ENCODE peak calls at places on chromosomes 11 and 22, in nine cellular contexts. D, P, W, T, S, A, K, U and H are unnamed samples. For H3K36me3, the result is how much of the 10 kb centered on the place peaks cover.

GRCh38 chr11:76048763-76049162 is 157.5 kb downstream of the WNT11 start:
- DNase-seq in U (no peak), P (no peak), T (no peak), S (no peak), K (no peak), A (no peak), W (no peak), D (no peak), H (no peak)

GRCh38 chr11:32259641-32260081 is 168.8 kb downstream of the RCN1 start:
- DNase-seq in D (no peak), A (no peak), S (no peak), W (peak), P (no peak), T (peak), U (peak), K (no peak), H (no peak)

GRCh38 chr11:23974046-23974445 is 522.8 kb upstream of the LUZP2 start:
- DNase-seq in U (no peak), P (no peak), W (no peak), K (no peak), T (no peak), D (no peak), S (no peak), A (no peak), H (no peak)

GRCh38 chr11:95076416-95076815 is 9.7 kb downstream of the SRSF8 start:
- DNase-seq in K (peak), W (peak), T (no peak), S (no peak), P (no peak), A (no peak), U (peak), D (no peak), H (no peak)

GRCh38 chr22:32237905-32238304 is 17.2 kb downstream of the SLC5A4 start:
- DNase-seq in S (no peak), P (no peak), T (no peak), U (no peak), A (no peak), K (no peak), D (no peak), W (no peak), H (no peak)

GRCh38 chr11:63680842-63681207 is 475 bp upstream of the RTN3 start:
- DNase-seq in D (no peak), A (no peak), K (peak), T (no peak), U (no peak), P (no peak), W (no peak), S (no peak), H (peak)

GRCh38 chr11:19275496-19275895 is 34.8 kb upstream of the E2F8 start:
- DNase-seq in K (no peak), T (no peak), S (no peak), D (no peak), P (no peak), W (peak), A (no peak), U (no peak), H (no peak)

GRCh38 chr11:133506551-133507094 is 25.7 kb downstream of the OPCML start:
- DNase-seq in K (no peak), P (no peak), W (no peak), T (no peak), A (no peak), D (no peak), U (no peak), S (no peak), H (no peak)

GRCh38 chr11:13434247-13435205 is 28.5 kb downstream of the BTBD10 start:
- DNase-seq in D (no peak), W (no peak), S (no peak), P (no peak), U (no peak), T (no peak), K (no peak), A (no peak), H (peak)

GRCh38 chr11:33649944-33650343 is 50.7 kb downstream of the C11orf91 start:
- DNase-seq in U (no peak), T (no peak), P (no peak), D (no peak), W (no peak), A (no peak), S (no peak), K (no peak), H (no peak)

GRCh38 chr11:61484541-61484940 is 24.0 kb upstream of the LRRC10B start:
- DNase-seq in T (no peak), K (no peak), S (peak), D (no peak), U (no peak), W (no peak), P (no peak), A (no peak), H (peak)

GRCh38 chr11:134226806-134227325 is 2.4 kb downstream of the VPS26B start:
- DNase-seq in P (no peak), T (no peak), S (no peak), U (no peak), A (no peak), W (no peak), K (no peak), D (no peak), H (no peak)

GRCh38 chr11:84819561-84819960 is 807.6 kb downstream of the DLG2 start:
- DNase-seq in D (no peak), W (no peak), U (no peak), T (no peak), P (no peak), S (no peak), K (no peak), A (no peak), H (no peak)

GRCh38 chr11:125591659-125592304 is 870 bp upstream of the STT3A start:
- DNase-seq in D (peak), K (peak), T (peak), A (peak), U (peak), P (peak), W (peak), S (peak), H (peak)

GRCh38 chr11:69880803-69881445 is 61.7 kb upstream of the FGF3 start:
- DNase-seq in K (no peak), P (no peak), A (peak), U (no peak), W (no peak), S (peak), D (no peak), T (no peak), H (no peak)

GRCh38 chr11:8282621-8283509 is 19.2 kb upstream of the LMO1 start:
- DNase-seq in U (no peak), S (peak), P (peak), D (no peak), K (no peak), A (peak), W (no peak), T (no peak), H (peak)

GRCh38 chr11:2447951-2448650 is 3.3 kb downstream of the KCNQ1 start:
- DNase-seq in W (no peak), U (no peak), D (no peak), K (no peak), T (no peak), A (peak), S (no peak), P (no peak), H (no peak)

GRCh38 chr11:2448661-2449547 is 4.1 kb downstream of the KCNQ1 start:
- DNase-seq in P (no peak), T (no peak), K (no peak), U (no peak), A (peak), D (no peak), S (no peak), W (no peak), H (no peak)

GRCh38 chr11:2445948-2446551 is 1.2 kb downstream of the KCNQ1 start:
- DNase-seq in T (peak), K (no peak), D (no peak), U (no peak), P (no peak), S (peak), A (peak), W (no peak), H (peak)

GRCh38 chr11:2446590-2447252 is 1.9 kb downstream of the KCNQ1 start:
- DNase-seq in W (no peak), P (no peak), D (no peak), K (no peak), T (no peak), S (no peak), A (peak), U (no peak), H (no peak)

DNA sequence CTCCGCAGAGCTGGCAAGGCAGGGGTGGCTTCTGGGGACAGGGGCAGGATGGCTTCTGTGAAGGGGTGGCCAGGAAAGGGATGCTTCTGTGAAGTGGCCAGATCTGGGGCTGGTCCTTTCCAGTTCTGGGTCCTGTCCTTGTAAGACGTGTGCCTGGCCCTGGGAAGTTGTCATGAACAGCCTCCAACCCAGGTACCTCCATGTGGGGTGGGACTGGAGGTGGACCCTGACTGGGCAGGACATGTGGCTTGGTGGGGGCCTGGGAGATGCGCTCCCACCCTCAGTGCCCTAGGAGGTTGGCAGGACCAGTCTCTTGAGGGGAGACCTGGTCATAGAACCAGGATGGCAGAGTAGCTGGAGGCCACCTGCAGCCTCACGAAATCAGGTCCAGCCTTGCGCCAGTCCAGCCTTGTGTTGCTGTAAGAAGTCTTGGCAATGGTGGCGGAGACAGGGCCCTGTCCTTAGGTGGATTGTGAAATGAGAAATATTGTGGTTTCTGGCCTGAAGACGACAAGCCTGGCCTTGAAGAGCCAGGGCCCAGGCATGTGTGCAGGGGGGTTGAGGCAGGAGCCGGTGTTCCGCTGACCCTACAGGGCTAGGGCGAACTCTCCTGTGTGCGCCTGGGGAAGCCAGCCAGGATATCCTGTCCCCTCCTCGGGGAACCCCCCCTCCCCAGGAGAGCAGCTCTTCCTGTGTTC is 2.6 kb downstream of the KCNQ1 start:
- DNase-seq in K (no peak), U (no peak), P (no peak), W (no peak), A (peak), S (no peak), D (no peak), T (no peak), H (no peak)
- H3K4me3 ChIP-seq in K (no peak), U (no peak), P (no peak), W (no peak), A (no peak), S (peak), D (peak), T (no peak), H (no peak)

GRCh38 chr22:25186140-25186539 is 13.5 kb upstream of the CRYBB3 start:
- DNase-seq in T (no peak), P (no peak), W (no peak), A (no peak), S (no peak), K (no peak), D (no peak), U (no peak), H (no peak)

GRCh38 chr22:25187469-25187868 is 12.2 kb upstream of the CRYBB3 start:
- DNase-seq in A (no peak), K (no peak), T (no peak), U (no peak), W (no peak), P (no peak), S (no peak), D (no peak), H (no peak)

GRCh38 chr22:25182131-25183110 is 17.2 kb upstream of the CRYBB3 start:
- DNase-seq in T (no peak), W (no peak), K (no peak), P (no peak), S (no peak), U (no peak), D (no peak), A (no peak), H (no peak)

GRCh38 chr22:25183959-25184619 is 15.6 kb upstream of the CRYBB3 start:
- DNase-seq in K (no peak), S (no peak), T (no peak), U (no peak), P (no peak), A (no peak), W (no peak), D (no peak), H (no peak)
- H3K36me3 ChIP-seq in K (under half), S (under half), T (under half), U (under half), P (under half), A (under half), W (under half), D (under half), H (under half)

GRCh38 chr22:45785458-45785857 is 113.8 kb downstream of the ATXN10 start:
- DNase-seq in T (no peak), D (no peak), P (peak), A (no peak), S (no peak), U (no peak), W (peak), K (no peak), H (no peak)
- H3K4me3 ChIP-seq in T (no peak), D (no peak), P (no peak), A (no peak), S (no peak), U (no peak), W (peak), K (no peak), H (no peak)

DNA sequence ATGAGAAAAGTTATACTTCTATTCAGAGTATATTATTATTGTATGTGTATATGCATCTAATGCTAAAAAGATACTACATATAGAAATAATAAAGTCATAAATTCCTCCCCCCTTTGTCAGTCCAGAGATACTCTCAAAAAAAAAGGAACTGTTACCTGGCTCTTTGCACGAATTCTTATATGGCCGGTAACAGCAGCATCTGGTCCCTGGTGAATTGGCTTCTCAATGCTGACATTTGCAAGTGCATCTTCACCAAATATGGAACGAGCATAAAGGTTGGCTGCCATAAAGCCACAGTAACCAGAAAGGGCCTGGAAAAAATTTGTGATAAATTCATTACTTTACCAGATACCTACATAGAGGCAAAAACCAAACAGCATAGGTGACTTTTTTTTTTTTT is 41.2 kb downstream of the COPB1 start:
- DNase-seq in P (no peak), U (no peak), K (no peak), S (no peak), D (no peak), W (no peak), A (no peak), T (no peak), H (no peak)
- H3K36me3 ChIP-seq in P (half or more), U (under half), K (under half), S (under half), D (under half), W (under half), A (under half), T (half or more), H (under half)

GRCh38 chr22:37018086-37018814 is 997 bp downstream of the TST start:
- DNase-seq in T (no peak), P (no peak), U (no peak), D (no peak), S (peak), W (no peak), A (peak), K (no peak), H (no peak)

GRCh38 chr22:37015587-37015878 is 3.7 kb downstream of the TST start:
- DNase-seq in D (no peak), T (peak), W (no peak), U (no peak), K (no peak), S (no peak), P (no peak), A (no peak), H (no peak)

GRCh38 chr22:37018815-37019308 is 385 bp downstream of the TST start:
- DNase-seq in P (peak), S (peak), D (no peak), T (peak), U (peak), W (peak), K (peak), A (peak), H (peak)

GRCh38 chr22:37016134-37016910 is 2.9 kb downstream of the TST start:
- DNase-seq in W (no peak), P (no peak), S (no peak), T (peak), D (no peak), A (no peak), K (no peak), U (no peak), H (no peak)

DNA sequence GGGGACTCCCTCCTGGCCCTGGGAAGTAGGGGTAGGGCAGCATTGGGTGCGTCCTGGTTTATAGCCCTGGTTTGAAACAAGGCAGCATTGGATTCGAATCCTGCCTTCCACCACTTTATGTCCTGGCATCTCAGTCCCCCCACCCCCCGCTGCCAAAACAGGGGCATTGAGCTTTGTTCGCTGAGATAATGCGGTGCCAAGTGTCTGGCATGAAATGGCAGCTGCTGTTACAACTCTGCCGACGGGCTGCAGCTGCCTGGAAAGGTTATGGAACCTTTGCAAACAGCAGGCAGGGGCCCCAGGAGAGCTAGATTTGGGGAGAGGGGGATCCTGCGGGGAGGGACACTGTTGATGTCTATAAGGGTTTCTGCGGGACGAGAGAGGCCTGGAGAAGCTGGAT is 1.9 kb downstream of the TST start:
- DNase-seq in K (no peak), P (no peak), W (no peak), U (no peak), A (no peak), D (no peak), S (no peak), T (no peak), H (no peak)
- H3K4me3 ChIP-seq in K (no peak), P (no peak), W (no peak), U (no peak), A (no peak), D (no peak), S (peak), T (peak), H (no peak)

DNA sequence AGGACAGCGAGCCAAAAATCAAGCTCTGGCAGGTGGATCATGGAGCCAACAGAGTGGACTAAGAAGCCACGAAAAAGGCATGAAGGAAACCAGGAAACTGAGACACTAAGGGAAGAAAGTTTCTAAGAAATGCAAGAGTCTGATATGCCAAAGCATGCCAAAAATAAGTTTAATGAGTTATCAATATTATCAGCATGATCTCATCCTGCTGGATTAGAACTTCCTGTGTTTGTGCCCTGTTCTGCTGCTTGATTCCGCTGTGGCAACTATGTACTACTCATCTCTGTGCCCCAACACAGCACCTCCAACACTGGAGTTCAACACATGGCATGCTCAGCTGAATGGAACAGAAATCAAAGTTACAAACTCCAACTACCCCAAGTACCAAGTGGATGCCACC is 10.8 kb downstream of the SNX19 start:
- DNase-seq in T (no peak), D (no peak), S (no peak), P (no peak), U (no peak), K (no peak), W (no peak), A (no peak), H (no peak)
- H3K36me3 ChIP-seq in T (half or more), D (half or more), S (under half), P (half or more), U (under half), K (under half), W (half or more), A (under half), H (under half)

GRCh38 chr11:102313225-102313940 is 3.9 kb upstream of the BIRC3 start:
- DNase-seq in A (no peak), U (no peak), S (no peak), W (peak), T (no peak), K (no peak), P (no peak), D (no peak), H (no peak)
- H3K4me3 ChIP-seq in A (no peak), U (peak), S (peak), W (peak), T (no peak), K (peak), P (peak), D (peak), H (no peak)

DNA sequence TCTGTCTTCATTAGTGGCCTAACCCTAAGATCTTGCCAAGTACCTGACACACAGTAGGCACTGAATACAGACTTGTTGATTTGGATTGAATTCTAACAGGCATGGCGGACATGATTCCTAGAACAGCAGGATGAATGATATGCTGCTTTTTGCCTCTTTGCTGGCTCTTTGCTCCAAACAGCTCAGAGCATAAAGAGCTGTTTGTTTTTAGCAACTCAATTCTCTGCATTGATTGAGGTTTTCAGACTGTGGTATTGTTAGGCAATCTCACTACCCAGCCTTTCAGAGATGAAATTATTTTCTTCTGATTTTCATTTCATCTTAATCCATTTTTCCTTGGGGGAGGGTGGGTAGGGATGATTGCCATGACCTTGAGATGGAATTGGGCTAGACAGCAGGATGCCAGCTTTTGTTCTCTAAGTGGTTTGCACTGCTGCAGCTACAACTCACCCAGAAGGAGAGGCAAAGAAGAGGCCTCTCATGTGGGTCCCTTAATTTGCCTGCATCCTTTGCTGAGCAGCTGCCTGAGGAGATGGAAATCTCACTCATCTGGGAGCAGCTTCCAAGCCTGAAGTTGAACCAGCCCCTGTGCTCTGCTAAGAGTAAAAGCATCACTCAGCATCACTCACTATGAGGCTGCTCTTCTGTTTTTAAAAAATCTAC is 20.5 kb downstream of the COA4 start:
- DNase-seq in U (no peak), D (no peak), W (no peak), A (no peak), T (no peak), P (no peak), S (no peak), K (no peak), H (peak)
- H3K36me3 ChIP-seq in U (under half), D (under half), W (under half), A (under half), T (under half), P (under half), S (under half), K (under half), H (under half)

GRCh38 chr22:17258015-17258827 is 39.0 kb upstream of the ADA2 start:
- DNase-seq in S (no peak), T (peak), W (peak), K (peak), D (no peak), P (peak), U (no peak), A (peak), H (peak)
- H3K4me3 ChIP-seq in S (peak), T (peak), W (no peak), K (no peak), D (peak), P (peak), U (no peak), A (no peak), H (no peak)

DNA sequence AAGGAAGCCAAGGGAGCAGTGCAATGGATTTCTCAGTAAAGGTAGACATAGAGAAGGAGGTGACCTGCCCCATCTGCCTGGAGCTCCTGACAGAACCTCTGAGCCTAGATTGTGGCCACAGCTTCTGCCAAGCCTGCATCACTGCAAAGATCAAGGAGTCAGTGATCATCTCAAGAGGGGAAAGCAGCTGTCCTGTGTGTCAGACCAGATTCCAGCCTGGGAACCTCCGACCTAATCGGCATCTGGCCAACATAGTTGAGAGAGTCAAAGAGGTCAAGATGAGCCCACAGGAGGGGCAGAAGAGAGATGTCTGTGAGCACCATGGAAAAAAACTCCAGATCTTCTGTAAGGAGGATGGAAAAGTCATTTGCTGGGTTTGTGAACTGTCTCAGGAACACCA is 6.6 kb downstream of the TRIM22 start:
- DNase-seq in P (no peak), U (no peak), K (no peak), D (no peak), A (no peak), W (no peak), T (no peak), S (no peak), H (no peak)
- H3K36me3 ChIP-seq in P (under half), U (under half), K (under half), D (under half), A (under half), W (under half), T (under half), S (under half), H (under half)